ENCODE peak calls at places on chromosomes 7 and 10, in seven cellular contexts. O is aorta, B is neuronal stem cell, T is lower lobe of right lung, R is heart left ventricle, X is adipocyte, Z is tibial artery. K is an unnamed sample.

GRCh38 chr7:39829028-39829427 is 121.0 kb upstream of the CDK13 start:
- DNase-seq in X (no peak), O (no peak), B (no peak), T (no peak), R (no peak), Z (no peak), K (no peak)

GRCh38 chr7:80286611-80287010 is 152.0 kb downstream of the GNAI1 start:
- DNase-seq in X (no peak), B (no peak), T (no peak), O (no peak), Z (no peak), R (no peak), K (no peak)

GRCh38 chr7:12062062-12062461 is 149.0 kb upstream of the TMEM106B start:
- DNase-seq in Z (no peak), R (no peak), O (no peak), X (no peak), T (no peak), B (no peak), K (no peak)

GRCh38 chr7:75691793-75692543 is 46.8 kb downstream of the HIP1 start:
- DNase-seq in T (no peak), O (no peak), R (no peak), X (no peak), Z (no peak), B (no peak), K (no peak)

GRCh38 chr7:82677493-82677892 is 233.9 kb upstream of the CACNA2D1 start:
- DNase-seq in X (no peak), T (no peak), O (no peak), Z (no peak), R (peak; percentile 32), B (no peak), K (no peak)

GRCh38 chr7:133344275-133344674 is 91.4 kb downstream of the EXOC4 start:
- DNase-seq in X (peak; percentile 44), O (no peak), T (no peak), R (no peak), Z (no peak), B (no peak), K (no peak)

GRCh38 chr7:108492742-108493141 is 33.2 kb downstream of the PNPLA8 start:
- DNase-seq in B (no peak), O (no peak), R (no peak), X (no peak), T (no peak), Z (no peak), K (no peak)

GRCh38 chr10:60430017-60430416 is 40.3 kb upstream of the ANK3 start:
- DNase-seq in T (no peak), Z (no peak), B (no peak), X (peak; percentile 73), R (no peak), O (no peak), K (no peak)

GRCh38 chr7:16395121-16395520 is 26.2 kb downstream of the CRPPA start:
- DNase-seq in R (no peak), T (no peak), B (no peak), O (no peak), X (no peak), Z (no peak), K (no peak)

GRCh38 chr10:79380125-79380917 is 33.1 kb downstream of the PPIF start:
- DNase-seq in X (peak; percentile 84), B (no peak), Z (peak; percentile 82), R (peak; percentile 63), T (peak; percentile 45), O (no peak), K (peak; percentile 44)

GRCh38 chr7:146654048-146654447 is 537.4 kb downstream of the CNTNAP2 start:
- DNase-seq in Z (no peak), X (no peak), O (no peak), T (no peak), B (no peak), R (no peak), K (no peak)

GRCh38 chr7:107463139-107464078 is 6.4 kb upstream of the GPR22 start:
- DNase-seq in T (peak; percentile 46), B (peak; percentile 31), R (no peak), Z (peak; percentile 62), O (no peak), X (peak; percentile 81), K (peak; percentile 72)

GRCh38 chr7:93719546-93719945 is 145.0 kb upstream of the CALCR start:
- DNase-seq in Z (no peak), B (no peak), X (no peak), T (no peak), O (no peak), R (no peak), K (no peak)

GRCh38 chr7:949021-949934 is 5.2 kb downstream of the ADAP1 start:
- DNase-seq in Z (peak; percentile 48), X (no peak), O (peak; percentile 58), R (peak; percentile 51), B (no peak), T (peak; percentile 47), K (no peak)

GRCh38 chr10:11797847-11798633 is 25.1 kb upstream of the PROSER2 start:
- DNase-seq in T (no peak), R (no peak), Z (no peak), B (no peak), X (no peak), O (peak; percentile 30), K (no peak)

GRCh38 chr10:106768204-106768603 is 396.3 kb downstream of the SORCS1 start:
- DNase-seq in X (no peak), B (no peak), O (no peak), T (no peak), Z (no peak), R (no peak), K (no peak)

GRCh38 chr10:87504667-87505365 is at the start of gene MINPP1:
- DNase-seq in T (peak; percentile 89), B (peak; percentile 76), X (peak; percentile 94), Z (peak; percentile 88), R (peak; percentile 91), O (peak; percentile 94), K (peak; percentile 88)

GRCh38 chr10:70441161-70441876 is at the start of gene NODAL:
- DNase-seq in X (peak; percentile 14), R (no peak), B (no peak), Z (no peak), O (no peak), T (no peak), K (no peak)

GRCh38 chr10:103967433-103968142 is 648 bp downstream of the SLK start:
- DNase-seq in B (peak; percentile 9), O (no peak), R (no peak), T (no peak), X (peak; percentile 80), Z (no peak), K (peak; percentile 24)

GRCh38 chr10:44382131-44382858 is 2.6 kb downstream of the CXCL12 start:
- DNase-seq in Z (peak; percentile 50), B (no peak), O (peak; percentile 74), R (no peak), T (no peak), X (no peak), K (no peak)

GRCh38 chr10:44380829-44381600 is 3.9 kb downstream of the CXCL12 start:
- DNase-seq in Z (peak; percentile 27), B (no peak), R (no peak), O (peak; percentile 27), T (no peak), X (no peak), K (no peak)

GRCh38 chr10:44384601-44385422 is at the start of gene CXCL12:
- DNase-seq in O (peak; percentile 84), B (no peak), R (peak; percentile 82), T (no peak), Z (peak; percentile 65), X (peak; percentile 77), K (no peak)

GRCh38 chr10:44383749-44384600 is 922 bp downstream of the CXCL12 start:
- DNase-seq in X (peak; percentile 73), R (peak; percentile 79), B (no peak), T (no peak), O (peak; percentile 81), Z (peak; percentile 71), K (no peak)

DNA sequence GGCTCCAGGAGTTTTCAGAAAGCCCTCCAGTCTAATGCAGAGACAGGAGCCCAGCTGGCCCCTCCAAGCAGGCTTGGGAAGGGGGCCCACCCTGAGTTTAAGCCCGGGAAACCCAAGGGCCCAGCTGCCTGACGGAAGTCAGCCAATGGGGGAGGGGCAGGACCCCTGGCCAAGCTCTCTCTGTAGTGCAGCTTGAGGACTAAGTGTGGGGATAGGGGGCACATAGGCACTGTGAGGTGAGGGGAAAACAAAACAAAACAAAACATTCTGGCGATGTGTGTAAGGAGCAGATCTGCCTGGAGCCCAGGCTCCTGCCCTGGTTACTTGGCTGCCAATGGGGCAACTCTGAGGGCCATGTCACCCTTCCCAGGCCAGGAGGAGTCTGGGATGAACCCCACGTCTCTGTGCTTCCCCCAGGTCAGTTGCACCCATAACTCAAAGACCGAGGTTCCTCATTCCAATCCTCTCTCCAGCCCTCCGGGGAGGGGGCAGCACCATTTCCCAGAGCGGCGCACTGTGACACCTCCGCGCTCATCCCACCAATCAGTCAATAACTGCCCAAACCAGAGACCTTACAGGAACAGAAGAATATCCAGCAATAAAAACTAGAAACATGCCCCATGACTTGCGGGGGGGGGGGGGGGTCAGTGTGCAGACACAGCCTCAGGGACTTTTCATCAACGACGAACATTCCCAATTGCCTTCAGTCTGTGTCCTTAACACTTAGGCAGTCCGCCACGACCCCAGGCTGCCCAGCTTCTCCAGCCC is 1.7 kb downstream of the CXCL12 start:
- DNase-seq in T (no peak), Z (peak; percentile 51), B (no peak), R (no peak), X (no peak), O (peak; percentile 49), K (no peak)
- H3K4me3 ChIP-seq in T (peak overlapping the region; percentile 63), Z (peak overlapping the region; percentile 69), B (no peak overlapping the region), R (peak overlapping the region; percentile 87), X (peak overlapping the region; percentile 83), O (no peak overlapping the region), K (peak overlapping the region; percentile 70)

DNA sequence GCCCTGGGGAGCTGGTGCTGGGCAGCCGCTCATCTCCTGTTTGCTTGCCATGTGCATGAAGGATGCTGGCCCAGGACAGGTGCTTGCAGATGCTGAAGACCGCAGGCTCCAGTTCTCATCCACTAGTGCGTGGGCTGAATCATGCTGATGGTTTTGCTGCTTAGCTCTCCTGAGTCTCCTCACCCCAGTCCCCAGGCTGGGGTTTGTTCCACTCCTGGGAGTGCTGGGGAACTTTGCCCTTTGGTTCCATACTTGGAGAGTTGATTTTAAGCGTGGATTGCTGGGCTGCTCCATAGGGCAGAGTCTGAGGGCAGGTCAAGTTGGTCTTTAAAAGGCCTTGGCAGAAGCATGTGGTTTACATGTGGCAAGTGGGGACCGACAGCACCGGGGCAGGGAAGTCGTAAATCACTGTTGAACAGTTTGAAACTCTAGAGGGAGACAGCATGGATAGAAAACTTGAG is 9.1 kb downstream of the DYNC2I1 start:
- DNase-seq in Z (peak; percentile 71), T (no peak), R (no peak), O (no peak), B (no peak), X (no peak), K (peak; percentile 53)
- H3K4me1 ChIP-seq in Z (peaks cover 15% of the 10 kb centered on the region), T (peaks cover 21% of the 10 kb centered on the region), R (peaks cover 4% of the 10 kb centered on the region), O (no peaks in the 10 kb centered on the region), B (peaks cover 2% of the 10 kb centered on the region), X (peaks cover 7% of the 10 kb centered on the region), K (peaks cover 6% of the 10 kb centered on the region)

DNA sequence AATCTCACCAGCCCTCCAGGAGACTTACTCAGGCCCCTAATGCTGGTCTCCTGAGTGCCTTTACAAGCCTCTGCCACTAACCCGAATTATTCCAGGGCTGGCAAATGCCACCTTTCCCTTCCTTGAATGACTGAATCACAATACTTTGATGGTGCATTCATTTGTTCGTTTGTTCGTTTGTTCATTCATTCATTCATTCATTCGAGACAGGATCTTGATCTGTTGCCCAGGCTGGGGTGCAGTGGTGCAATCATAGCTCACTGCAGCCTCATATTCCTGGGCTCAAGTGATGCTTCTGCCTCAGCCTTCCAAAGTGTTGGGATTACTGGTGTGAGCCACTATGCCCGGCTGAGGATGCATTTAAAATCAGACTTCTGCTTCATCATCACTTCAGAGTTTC is 6.0 kb downstream of the ZNF12 start:
- DNase-seq in X (no peak), R (no peak), T (no peak), O (no peak), Z (no peak), B (no peak), K (no peak)
- H3K9me3 ChIP-seq in X (peaks cover 77% of the 10 kb centered on the region), R (peaks cover 47% of the 10 kb centered on the region), T (peaks cover 35% of the 10 kb centered on the region), O (peaks cover 24% of the 10 kb centered on the region), Z (peaks cover 39% of the 10 kb centered on the region), B (peaks cover 86% of the 10 kb centered on the region), K (no peaks in the 10 kb centered on the region)

GRCh38 chr10:69425041-69425440 is 8.3 kb upstream of the TACR2 start:
- DNase-seq in R (no peak), B (no peak), O (no peak), Z (no peak), T (no peak), X (no peak), K (no peak)
- H3K4me3 ChIP-seq in R (no peak overlapping the region), B (no peak overlapping the region), O (no peak overlapping the region), Z (no peak overlapping the region), T (no peak overlapping the region), X (no peak overlapping the region), K (no peak overlapping the region)

K was measured in adrenal gland.